ENCODE peak calls at places on chromosomes 7 and 10, in four cellular contexts. M, C, K and P are unnamed samples.

GRCh38 chr7:120402801-120403200 is 129.8 kb downstream of the KCND2 start:
- DNase-seq in M (no peak), C (no peak), K (no peak), P (no peak)

GRCh38 chr10:132202070-132202970 is 15.6 kb downstream of the DPYSL4 start:
- DNase-seq in M (no peak), C (no peak), K (no peak), P (no peak)

GRCh38 chr7:15397921-15398560 is 163.8 kb downstream of the AGMO start:
- DNase-seq in M (no peak), C (no peak), K (peak), P (no peak)

GRCh38 chr7:137886266-137886665 is 39.5 kb upstream of the DGKI start:
- DNase-seq in M (no peak), C (no peak), K (no peak), P (no peak)

GRCh38 chr7:91243591-91244368 is 20.5 kb upstream of the FZD1 start:
- DNase-seq in M (no peak), C (no peak), K (peak), P (no peak)

GRCh38 chr7:128988372-128988771 is 50.6 kb downstream of the IRF5 start:
- DNase-seq in M (no peak), C (no peak), K (no peak), P (no peak)

GRCh38 chr7:97731736-97732370 is at the start of gene TAC1:
- DNase-seq in M (no peak), C (peak), K (no peak), P (no peak)

GRCh38 chr10:121526040-121526790 is 72.0 kb downstream of the FGFR2 start:
- DNase-seq in M (no peak), C (no peak), K (no peak), P (no peak)

GRCh38 chr10:29479081-29479917 is 155.5 kb downstream of the SVIL start:
- DNase-seq in M (no peak), C (no peak), K (no peak), P (no peak)

GRCh38 chr10:86583983-86584382 is 62.4 kb upstream of the WAPL start:
- DNase-seq in M (no peak), C (no peak), K (no peak), P (no peak)

GRCh38 chr7:54629771-54630170 is 87.6 kb downstream of the VSTM2A start:
- DNase-seq in M (no peak), C (no peak), K (no peak), P (no peak)

GRCh38 chr7:79334841-79335240 is 118.6 kb downstream of the MAGI2 start:
- DNase-seq in M (no peak), C (no peak), K (no peak), P (no peak)

GRCh38 chr7:128081351-128081750 is 50.1 kb upstream of the LRRC4 start:
- DNase-seq in M (no peak), C (no peak), K (no peak), P (no peak)

GRCh38 chr10:113216068-113216467 is 266.0 kb downstream of the TCF7L2 start:
- DNase-seq in M (no peak), C (no peak), K (no peak), P (no peak)

GRCh38 chr7:151795168-151795754 is 81.7 kb downstream of the PRKAG2 start:
- DNase-seq in M (no peak), C (no peak), K (no peak), P (no peak)

GRCh38 chr7:44565097-44565794 is 8.5 kb downstream of the DDX56 start:
- DNase-seq in M (peak), C (peak), K (peak), P (peak)

GRCh38 chr7:135853499-135853898 is 104.9 kb upstream of the FAM180A start:
- DNase-seq in M (no peak), C (no peak), K (no peak), P (no peak)

GRCh38 chr7:8833355-8833754 is 399.9 kb downstream of the NXPH1 start:
- DNase-seq in M (no peak), C (no peak), K (no peak), P (no peak)

GRCh38 chr10:121553455-121553854 is 44.8 kb downstream of the FGFR2 start:
- DNase-seq in M (no peak), C (no peak), K (no peak), P (no peak)

GRCh38 chr10:48902096-48902495 is 37.5 kb downstream of the LRRC18 start:
- DNase-seq in M (no peak), C (no peak), K (no peak), P (no peak)

GRCh38 chr7:2321020-2321419 is 6.8 kb upstream of the SNX8 start:
- DNase-seq in M (no peak), C (no peak), K (peak), P (no peak)

GRCh38 chr7:150903627-150904026 is 51.3 kb downstream of the AOC1 start:
- DNase-seq in M (peak), C (peak), K (no peak), P (no peak)

GRCh38 chr7:124550036-124550435 is 215.6 kb downstream of the GPR37 start:
- DNase-seq in M (no peak), C (no peak), K (no peak), P (no peak)

GRCh38 chr7:45187946-45188411 is 30.4 kb downstream of the RAMP3 start:
- DNase-seq in M (no peak), C (no peak), K (no peak), P (no peak)

GRCh38 chr7:132491546-132491945 is 84.7 kb downstream of the PLXNA4 start:
- DNase-seq in M (no peak), C (no peak), K (no peak), P (no peak)

GRCh38 chr10:26839966-26840627 is 20.7 kb downstream of the ABI1 start:
- DNase-seq in M (no peak), C (no peak), K (peak), P (no peak)

GRCh38 chr7:76294344-76295024 is 8.0 kb upstream of the HSPB1 start:
- DNase-seq in M (peak), C (peak), K (peak), P (no peak)

GRCh38 chr7:98378210-98378819 is 22.6 kb downstream of the BAIAP2L1 start:
- DNase-seq in M (no peak), C (no peak), K (no peak), P (no peak)

GRCh38 chr7:26061340-26062239 is 90.4 kb upstream of the NFE2L3 start:
- DNase-seq in M (peak), C (peak), K (peak), P (peak)

GRCh38 chr10:102476466-102477141 is 25.3 kb upstream of the C10orf95 start:
- DNase-seq in M (no peak), C (no peak), K (no peak), P (no peak)

GRCh38 chr7:134350682-134351081 is 34.0 kb upstream of the SLC35B4 start:
- DNase-seq in M (no peak), C (no peak), K (no peak), P (no peak)

GRCh38 chr7:155536451-155536850 is 9.9 kb downstream of the CNPY1 start:
- DNase-seq in M (no peak), C (no peak), K (no peak), P (no peak)